ENCODE peak calls at places on chromosomes 12 and 14, in nine cellular contexts. One of them, this sample, is unnamed.

GRCh38 chr12:120229583-120230325 is 28.8 kb upstream of the RPLP0 start:
- DNase-seq in cardiac muscle cell: peak
- DNase-seq in M059J: peak
- DNase-seq in mucosa of gallbladder: no peak
- DNase-seq in stromal cell of bone marrow: no peak
- DNase-seq in Caco-2: peak
- DNase-seq in effector memory CD4-positive, alpha-beta T cell: no peak
- DNase-seq in NB4: no peak
- DNase-seq in CD4-positive, alpha-beta memory T cell: no peak
- DNase-seq in this sample: no peak

GRCh38 chr14:98633380-98633779 is 638.6 kb downstream of the BCL11B start:
- DNase-seq in NB4: no peak
- DNase-seq in M059J: no peak
- DNase-seq in CD4-positive, alpha-beta memory T cell: no peak
- DNase-seq in Caco-2: no peak
- DNase-seq in mucosa of gallbladder: peak
- DNase-seq in cardiac muscle cell: no peak
- DNase-seq in effector memory CD4-positive, alpha-beta T cell: no peak
- DNase-seq in stromal cell of bone marrow: no peak
- DNase-seq in this sample: no peak

GRCh38 chr14:59118171-59118570 is 70.3 kb upstream of the DAAM1 start:
- DNase-seq in stromal cell of bone marrow: no peak
- DNase-seq in NB4: no peak
- DNase-seq in effector memory CD4-positive, alpha-beta T cell: no peak
- DNase-seq in cardiac muscle cell: no peak
- DNase-seq in M059J: no peak
- DNase-seq in CD4-positive, alpha-beta memory T cell: no peak
- DNase-seq in Caco-2: no peak
- DNase-seq in mucosa of gallbladder: no peak
- DNase-seq in this sample: no peak

GRCh38 chr12:46523863-46524770 is 151.5 kb upstream of the SLC38A2 start:
- DNase-seq in cardiac muscle cell: peak
- DNase-seq in M059J: peak
- DNase-seq in mucosa of gallbladder: no peak
- DNase-seq in CD4-positive, alpha-beta memory T cell: peak
- DNase-seq in NB4: no peak
- DNase-seq in stromal cell of bone marrow: peak
- DNase-seq in effector memory CD4-positive, alpha-beta T cell: peak
- DNase-seq in Caco-2: peak
- DNase-seq in this sample: no peak

GRCh38 chr12:110001596-110001995 is 2.4 kb downstream of the ANKRD13A start:
- DNase-seq in M059J: peak
- DNase-seq in Caco-2: no peak
- DNase-seq in NB4: no peak
- DNase-seq in mucosa of gallbladder: no peak
- DNase-seq in effector memory CD4-positive, alpha-beta T cell: no peak
- DNase-seq in cardiac muscle cell: no peak
- DNase-seq in stromal cell of bone marrow: peak
- DNase-seq in CD4-positive, alpha-beta memory T cell: no peak
- DNase-seq in this sample: no peak

GRCh38 chr14:60657609-60657983 is 8.3 kb upstream of the SIX1 start:
- DNase-seq in NB4: no peak
- DNase-seq in Caco-2: no peak
- DNase-seq in CD4-positive, alpha-beta memory T cell: no peak
- DNase-seq in mucosa of gallbladder: no peak
- DNase-seq in M059J: peak
- DNase-seq in cardiac muscle cell: no peak
- DNase-seq in effector memory CD4-positive, alpha-beta T cell: no peak
- DNase-seq in stromal cell of bone marrow: no peak
- DNase-seq in this sample: no peak

GRCh38 chr14:39467889-39468524 is 35.8 kb upstream of the FBXO33 start:
- DNase-seq in cardiac muscle cell: peak
- DNase-seq in stromal cell of bone marrow: no peak
- DNase-seq in M059J: peak
- DNase-seq in effector memory CD4-positive, alpha-beta T cell: no peak
- DNase-seq in mucosa of gallbladder: no peak
- DNase-seq in NB4: peak
- DNase-seq in CD4-positive, alpha-beta memory T cell: no peak
- DNase-seq in Caco-2: peak
- DNase-seq in this sample: no peak

GRCh38 chr12:97912943-97913342 is 450.3 kb downstream of the RMST start:
- DNase-seq in CD4-positive, alpha-beta memory T cell: no peak
- DNase-seq in cardiac muscle cell: no peak
- DNase-seq in stromal cell of bone marrow: no peak
- DNase-seq in effector memory CD4-positive, alpha-beta T cell: no peak
- DNase-seq in mucosa of gallbladder: no peak
- DNase-seq in Caco-2: no peak
- DNase-seq in NB4: no peak
- DNase-seq in M059J: no peak
- DNase-seq in this sample: no peak

GRCh38 chr12:110224379-110225304 is 56.4 kb upstream of the ATP2A2 start:
- DNase-seq in Caco-2: no peak
- DNase-seq in M059J: peak
- DNase-seq in cardiac muscle cell: peak
- DNase-seq in NB4: peak
- DNase-seq in stromal cell of bone marrow: peak
- DNase-seq in CD4-positive, alpha-beta memory T cell: no peak
- DNase-seq in mucosa of gallbladder: no peak
- DNase-seq in effector memory CD4-positive, alpha-beta T cell: no peak
- DNase-seq in this sample: no peak

GRCh38 chr12:42426733-42427132 is 100.8 kb downstream of the PPHLN1 start:
- DNase-seq in cardiac muscle cell: peak
- DNase-seq in CD4-positive, alpha-beta memory T cell: no peak
- DNase-seq in mucosa of gallbladder: no peak
- DNase-seq in NB4: peak
- DNase-seq in effector memory CD4-positive, alpha-beta T cell: no peak
- DNase-seq in stromal cell of bone marrow: no peak
- DNase-seq in M059J: peak
- DNase-seq in Caco-2: no peak
- DNase-seq in this sample: no peak

GRCh38 chr14:68103841-68104240 is 284.3 kb downstream of the RAD51B start:
- DNase-seq in mucosa of gallbladder: no peak
- DNase-seq in CD4-positive, alpha-beta memory T cell: no peak
- DNase-seq in stromal cell of bone marrow: no peak
- DNase-seq in effector memory CD4-positive, alpha-beta T cell: no peak
- DNase-seq in cardiac muscle cell: no peak
- DNase-seq in M059J: no peak
- DNase-seq in Caco-2: no peak
- DNase-seq in NB4: no peak
- DNase-seq in this sample: no peak

GRCh38 chr14:35144029-35144428 is 21.7 kb downstream of the PRORP start:
- DNase-seq in CD4-positive, alpha-beta memory T cell: no peak
- DNase-seq in stromal cell of bone marrow: no peak
- DNase-seq in mucosa of gallbladder: no peak
- DNase-seq in effector memory CD4-positive, alpha-beta T cell: no peak
- DNase-seq in Caco-2: no peak
- DNase-seq in cardiac muscle cell: no peak
- DNase-seq in NB4: no peak
- DNase-seq in M059J: no peak
- DNase-seq in this sample: no peak

GRCh38 chr14:51285102-51285501 is 45.1 kb downstream of the TMX1 start:
- DNase-seq in cardiac muscle cell: no peak
- DNase-seq in M059J: no peak
- DNase-seq in mucosa of gallbladder: no peak
- DNase-seq in NB4: no peak
- DNase-seq in effector memory CD4-positive, alpha-beta T cell: no peak
- DNase-seq in CD4-positive, alpha-beta memory T cell: no peak
- DNase-seq in Caco-2: no peak
- DNase-seq in stromal cell of bone marrow: no peak
- DNase-seq in this sample: no peak

GRCh38 chr12:56387152-56387551 is 24.5 kb upstream of the APOF start:
- DNase-seq in stromal cell of bone marrow: no peak
- DNase-seq in CD4-positive, alpha-beta memory T cell: no peak
- DNase-seq in effector memory CD4-positive, alpha-beta T cell: no peak
- DNase-seq in mucosa of gallbladder: no peak
- DNase-seq in cardiac muscle cell: peak
- DNase-seq in M059J: peak
- DNase-seq in Caco-2: no peak
- DNase-seq in NB4: peak
- DNase-seq in this sample: no peak

GRCh38 chr12:89040146-89040964 is 311.9 kb downstream of the DUSP6 start:
- DNase-seq in Caco-2: no peak
- DNase-seq in mucosa of gallbladder: no peak
- DNase-seq in effector memory CD4-positive, alpha-beta T cell: peak
- DNase-seq in cardiac muscle cell: peak
- DNase-seq in NB4: peak
- DNase-seq in stromal cell of bone marrow: peak
- DNase-seq in M059J: peak
- DNase-seq in CD4-positive, alpha-beta memory T cell: peak
- DNase-seq in this sample: no peak

GRCh38 chr12:129871991-129872969 is 31.5 kb downstream of the TMEM132D start:
- DNase-seq in Caco-2: no peak
- DNase-seq in stromal cell of bone marrow: no peak
- DNase-seq in CD4-positive, alpha-beta memory T cell: no peak
- DNase-seq in M059J: no peak
- DNase-seq in effector memory CD4-positive, alpha-beta T cell: no peak
- DNase-seq in NB4: no peak
- DNase-seq in cardiac muscle cell: no peak
- DNase-seq in mucosa of gallbladder: no peak
- DNase-seq in this sample: no peak

GRCh38 chr14:104856869-104857860 is 7.9 kb upstream of the CEP170B start:
- DNase-seq in mucosa of gallbladder: no peak
- DNase-seq in CD4-positive, alpha-beta memory T cell: no peak
- DNase-seq in cardiac muscle cell: no peak
- DNase-seq in Caco-2: no peak
- DNase-seq in NB4: no peak
- DNase-seq in effector memory CD4-positive, alpha-beta T cell: no peak
- DNase-seq in stromal cell of bone marrow: no peak
- DNase-seq in M059J: no peak
- DNase-seq in this sample: no peak

GRCh38 chr12:50042693-50043092 is 14.7 kb upstream of the ASIC1 start:
- DNase-seq in NB4: peak
- DNase-seq in CD4-positive, alpha-beta memory T cell: no peak
- DNase-seq in mucosa of gallbladder: no peak
- DNase-seq in cardiac muscle cell: no peak
- DNase-seq in M059J: no peak
- DNase-seq in Caco-2: peak
- DNase-seq in stromal cell of bone marrow: no peak
- DNase-seq in effector memory CD4-positive, alpha-beta T cell: no peak
- DNase-seq in this sample: no peak

GRCh38 chr14:44803239-44803905 is 158.4 kb downstream of the KLHL28 start:
- DNase-seq in CD4-positive, alpha-beta memory T cell: peak
- DNase-seq in mucosa of gallbladder: no peak
- DNase-seq in stromal cell of bone marrow: peak
- DNase-seq in M059J: peak
- DNase-seq in Caco-2: no peak
- DNase-seq in NB4: peak
- DNase-seq in effector memory CD4-positive, alpha-beta T cell: no peak
- DNase-seq in cardiac muscle cell: peak
- DNase-seq in this sample: peak

GRCh38 chr14:51283402-51283825 is 43.4 kb downstream of the TMX1 start:
- DNase-seq in stromal cell of bone marrow: peak
- DNase-seq in M059J: peak
- DNase-seq in Caco-2: no peak
- DNase-seq in effector memory CD4-positive, alpha-beta T cell: no peak
- DNase-seq in CD4-positive, alpha-beta memory T cell: peak
- DNase-seq in mucosa of gallbladder: no peak
- DNase-seq in NB4: peak
- DNase-seq in cardiac muscle cell: peak
- DNase-seq in this sample: peak

GRCh38 chr12:65278576-65279386 is at the start of gene MSRB3:
- DNase-seq in stromal cell of bone marrow: peak
- DNase-seq in effector memory CD4-positive, alpha-beta T cell: no peak
- DNase-seq in Caco-2: peak
- DNase-seq in cardiac muscle cell: peak
- DNase-seq in M059J: peak
- DNase-seq in mucosa of gallbladder: peak
- DNase-seq in NB4: peak
- DNase-seq in CD4-positive, alpha-beta memory T cell: peak
- DNase-seq in this sample: peak

GRCh38 chr12:106783515-106783914 is 9.0 kb downstream of the RIC8B start:
- DNase-seq in stromal cell of bone marrow: no peak
- DNase-seq in Caco-2: no peak
- DNase-seq in effector memory CD4-positive, alpha-beta T cell: no peak
- DNase-seq in CD4-positive, alpha-beta memory T cell: no peak
- DNase-seq in cardiac muscle cell: no peak
- DNase-seq in M059J: no peak
- DNase-seq in mucosa of gallbladder: no peak
- DNase-seq in NB4: no peak
- DNase-seq in this sample: no peak

GRCh38 chr14:93395227-93395626 is 35.5 kb upstream of the UNC79 start:
- DNase-seq in mucosa of gallbladder: no peak
- DNase-seq in NB4: peak
- DNase-seq in Caco-2: no peak
- DNase-seq in CD4-positive, alpha-beta memory T cell: no peak
- DNase-seq in effector memory CD4-positive, alpha-beta T cell: no peak
- DNase-seq in stromal cell of bone marrow: no peak
- DNase-seq in M059J: no peak
- DNase-seq in cardiac muscle cell: no peak
- DNase-seq in this sample: no peak

GRCh38 chr14:34329281-34329680 is 132.8 kb downstream of the SPTSSA start:
- DNase-seq in M059J: no peak
- DNase-seq in Caco-2: no peak
- DNase-seq in NB4: no peak
- DNase-seq in cardiac muscle cell: peak
- DNase-seq in CD4-positive, alpha-beta memory T cell: no peak
- DNase-seq in stromal cell of bone marrow: no peak
- DNase-seq in effector memory CD4-positive, alpha-beta T cell: no peak
- DNase-seq in mucosa of gallbladder: no peak
- DNase-seq in this sample: no peak

GRCh38 chr12:121916719-121917118 is 1.7 kb upstream of the CFAP251 start:
- DNase-seq in Caco-2: no peak
- DNase-seq in mucosa of gallbladder: no peak
- DNase-seq in NB4: no peak
- DNase-seq in effector memory CD4-positive, alpha-beta T cell: no peak
- DNase-seq in cardiac muscle cell: peak
- DNase-seq in CD4-positive, alpha-beta memory T cell: no peak
- DNase-seq in M059J: no peak
- DNase-seq in stromal cell of bone marrow: no peak
- DNase-seq in this sample: no peak

GRCh38 chr12:13962699-13963098 is 18.7 kb downstream of the GRIN2B start:
- DNase-seq in effector memory CD4-positive, alpha-beta T cell: no peak
- DNase-seq in M059J: peak
- DNase-seq in NB4: peak
- DNase-seq in cardiac muscle cell: no peak
- DNase-seq in stromal cell of bone marrow: no peak
- DNase-seq in CD4-positive, alpha-beta memory T cell: no peak
- DNase-seq in mucosa of gallbladder: no peak
- DNase-seq in Caco-2: peak
- DNase-seq in this sample: no peak

GRCh38 chr12:13079440-13079906 is 24.0 kb downstream of the GSG1 start:
- DNase-seq in mucosa of gallbladder: no peak
- DNase-seq in cardiac muscle cell: no peak
- DNase-seq in stromal cell of bone marrow: no peak
- DNase-seq in CD4-positive, alpha-beta memory T cell: no peak
- DNase-seq in M059J: no peak
- DNase-seq in effector memory CD4-positive, alpha-beta T cell: no peak
- DNase-seq in NB4: no peak
- DNase-seq in Caco-2: no peak
- DNase-seq in this sample: no peak

GRCh38 chr14:34688470-34689206 is 25.8 kb downstream of the CFL2 start:
- DNase-seq in effector memory CD4-positive, alpha-beta T cell: no peak
- DNase-seq in stromal cell of bone marrow: no peak
- DNase-seq in M059J: no peak
- DNase-seq in Caco-2: no peak
- DNase-seq in cardiac muscle cell: no peak
- DNase-seq in mucosa of gallbladder: no peak
- DNase-seq in NB4: no peak
- DNase-seq in CD4-positive, alpha-beta memory T cell: no peak
- DNase-seq in this sample: no peak

GRCh38 chr12:8065991-8066594 is at the start of gene C3AR1:
- DNase-seq in effector memory CD4-positive, alpha-beta T cell: peak
- DNase-seq in Caco-2: no peak
- DNase-seq in CD4-positive, alpha-beta memory T cell: peak
- DNase-seq in mucosa of gallbladder: no peak
- DNase-seq in cardiac muscle cell: peak
- DNase-seq in NB4: peak
- DNase-seq in stromal cell of bone marrow: peak
- DNase-seq in M059J: peak
- DNase-seq in this sample: no peak

GRCh38 chr14:100155049-100155621 is 4.3 kb downstream of the DEGS2 start:
- DNase-seq in NB4: peak
- DNase-seq in stromal cell of bone marrow: no peak
- DNase-seq in mucosa of gallbladder: no peak
- DNase-seq in effector memory CD4-positive, alpha-beta T cell: no peak
- DNase-seq in Caco-2: no peak
- DNase-seq in cardiac muscle cell: peak
- DNase-seq in CD4-positive, alpha-beta memory T cell: no peak
- DNase-seq in M059J: no peak
- DNase-seq in this sample: peak

GRCh38 chr12:104734541-104735075 is 223.5 kb downstream of the SLC41A2 start:
- DNase-seq in stromal cell of bone marrow: no peak
- DNase-seq in effector memory CD4-positive, alpha-beta T cell: no peak
- DNase-seq in cardiac muscle cell: no peak
- DNase-seq in Caco-2: no peak
- DNase-seq in M059J: peak
- DNase-seq in mucosa of gallbladder: no peak
- DNase-seq in NB4: no peak
- DNase-seq in CD4-positive, alpha-beta memory T cell: no peak
- DNase-seq in this sample: no peak

This sample was measured in HuH-7.5.